ENCODE peak calls at places on chromosomes 6 and 20, in six cellular contexts. T, W, A, F, C and G are unnamed samples.

GRCh38 chr6:87430499-87430898 is 22.7 kb downstream of the CFAP206 start:
- DNase-seq in A (no peak), W (no peak), T (no peak), F (no peak), C (no peak), G (no peak)

GRCh38 chr6:108716801-108717791 is 131.1 kb upstream of the ARMC2 start:
- DNase-seq in F (no peak), A (no peak), W (no peak), T (no peak), C (no peak), G (no peak)

GRCh38 chr20:12775041-12775440 is 233.7 kb upstream of the SPTLC3 start:
- DNase-seq in W (no peak), A (no peak), C (no peak), T (no peak), F (no peak), G (no peak)

GRCh38 chr20:57941572-57942381 is 232.0 kb upstream of the PMEPA1 start:
- DNase-seq in T (no peak), C (no peak), W (no peak), A (no peak), F (no peak), G (no peak)

GRCh38 chr6:100460650-100461204 is 4.0 kb downstream of the SIM1 start:
- DNase-seq in W (no peak), F (peak; percentile 51), C (no peak), T (peak; percentile 60), A (peak; percentile 63), G (no peak)

GRCh38 chr20:17710379-17711305 is 10.9 kb downstream of the BANF2 start:
- DNase-seq in F (no peak), T (no peak), W (peak; percentile 34), A (no peak), C (no peak), G (peak; percentile 36)

GRCh38 chr6:99458319-99458718 is 33.2 kb upstream of the PNISR start:
- DNase-seq in C (peak; percentile 7), A (peak; percentile 55), T (no peak), W (peak; percentile 44), F (peak; percentile 6), G (peak; percentile 34)

GRCh38 chr6:71258078-71258866 is 30.3 kb upstream of the OGFRL1 start:
- DNase-seq in A (peak; percentile 64), W (no peak), F (no peak), C (no peak), T (no peak), G (no peak)

GRCh38 chr6:63805808-63806572 is 170.4 kb downstream of the PHF3 start:
- DNase-seq in C (peak; percentile 90), A (peak; percentile 88), F (peak; percentile 84), W (peak; percentile 95), T (no peak), G (peak; percentile 92)

GRCh38 chr6:118744261-118744941 is 93.0 kb upstream of the CEP85L start:
- DNase-seq in W (peak; percentile 33), F (no peak), C (peak; percentile 91), T (no peak), A (peak; percentile 78), G (peak; percentile 38)

GRCh38 chr20:1964061-1964460 is 29.8 kb downstream of the PDYN start:
- DNase-seq in A (no peak), C (no peak), T (no peak), F (no peak), W (no peak), G (no peak)

GRCh38 chr6:155085582-155086253 is 90.6 kb downstream of the TIAM2 start:
- DNase-seq in W (peak; percentile 58), C (peak; percentile 95), T (no peak), F (no peak), A (peak; percentile 44), G (peak; percentile 97)

GRCh38 chr20:17646901-17647301 is 35.1 kb downstream of the RRBP1 start:
- DNase-seq in A (no peak), W (no peak), T (no peak), C (no peak), F (no peak), G (no peak)

GRCh38 chr6:26097268-26097875 is 10.1 kb downstream of the HFE start:
- DNase-seq in W (peak; percentile 69), A (peak; percentile 83), F (peak; percentile 66), C (no peak), T (peak; percentile 50), G (peak; percentile 52)

GRCh38 chr20:49161428-49162152 is 26.5 kb downstream of the STAU1 start:
- DNase-seq in F (no peak), W (no peak), C (no peak), A (peak; percentile 23), T (no peak), G (no peak)

GRCh38 chr6:3422457-3422816 is 34.4 kb downstream of the SLC22A23 start:
- DNase-seq in W (no peak), T (no peak), F (no peak), A (no peak), C (no peak), G (no peak)

GRCh38 chr6:21157186-21157929 is 436.2 kb upstream of the SOX4 start:
- DNase-seq in F (no peak), A (no peak), W (no peak), C (no peak), T (no peak), G (no peak)

GRCh38 chr6:46323312-46323965 is 152.7 kb upstream of the ENPP5 start:
- DNase-seq in F (no peak), A (peak; percentile 97), T (no peak), W (peak; percentile 67), C (peak; percentile 94), G (peak; percentile 92)

GRCh38 chr6:100774681-100775080 is 106.4 kb downstream of the ASCC3 start:
- DNase-seq in T (no peak), F (peak; percentile 3), C (no peak), W (peak; percentile 66), A (peak; percentile 20), G (peak; percentile 23)

GRCh38 chr6:53179961-53180651 is 31.5 kb upstream of the GCM1 start:
- DNase-seq in C (peak; percentile 52), W (peak; percentile 33), A (no peak), F (peak; percentile 89), T (no peak), G (peak; percentile 56)

GRCh38 chr6:102333736-102334135 is 940.2 kb downstream of the GRIK2 start:
- DNase-seq in T (no peak), C (no peak), W (no peak), F (no peak), A (no peak), G (no peak)

GRCh38 chr6:121664199-121664598 is 228.8 kb downstream of the GJA1 start:
- DNase-seq in T (no peak), F (no peak), W (peak; percentile 77), C (no peak), A (no peak), G (peak; percentile 46)

GRCh38 chr6:151313060-151313459 is 73.3 kb downstream of the AKAP12 start:
- DNase-seq in T (no peak), A (no peak), C (no peak), F (peak; percentile 94), W (no peak), G (no peak)

GRCh38 chr6:132466952-132467351 is 46.0 kb downstream of the STX7 start:
- DNase-seq in W (peak; percentile 78), A (peak; percentile 83), T (no peak), C (peak; percentile 64), F (no peak), G (peak; percentile 71)

GRCh38 chr6:38346291-38347079 is 293.2 kb downstream of the BTBD9 start:
- DNase-seq in W (peak; percentile 90), T (no peak), A (peak; percentile 84), F (peak; percentile 43), C (peak; percentile 98), G (peak; percentile 65)

GRCh38 chr6:136657629-136658028 is 107.4 kb upstream of the MAP7 start:
- DNase-seq in T (no peak), A (peak; percentile 24), F (no peak), C (peak; percentile 30), W (peak; percentile 78), G (peak; percentile 56)

GRCh38 chr20:6178537-6178936 is 55.7 kb upstream of the FERMT1 start:
- DNase-seq in F (peak; percentile 67), C (peak; percentile 18), A (peak; percentile 47), T (peak; percentile 24), W (peak; percentile 51), G (peak; percentile 66)

GRCh38 chr6:130377911-130378310 is 12.1 kb downstream of the TMEM200A start:
- DNase-seq in F (no peak), A (no peak), T (no peak), W (no peak), C (no peak), G (no peak)

GRCh38 chr6:29200767-29201662 is 30.3 kb downstream of the OR2J2 start:
- DNase-seq in W (no peak), A (no peak), T (no peak), F (no peak), C (no peak), G (no peak)

GRCh38 chr6:61217714-61218113 is 1068.3 kb downstream of the KHDRBS2 start:
- DNase-seq in C (no peak), T (no peak), A (no peak), W (no peak), F (no peak), G (no peak)
- H3K9me3 ChIP-seq in C (no peaks in the 10 kb centered on the region), T (no peaks in the 10 kb centered on the region), A (no peaks in the 10 kb centered on the region), W (peaks cover 5% of the 10 kb centered on the region), F (peaks cover 5% of the 10 kb centered on the region), G (no peaks in the 10 kb centered on the region)

GRCh38 chr6:156250593-156250992 is 526.6 kb upstream of the ARID1B start:
- DNase-seq in T (no peak), W (peak; percentile 19), F (no peak), A (peak; percentile 4), C (no peak), G (no peak)
- H3K4me2 ChIP-seq in T (no peak overlapping the region), W (no peak overlapping the region), F (no peak overlapping the region), A (no peak overlapping the region), C (no peak overlapping the region), G (no peak overlapping the region)

GRCh38 chr6:117380298-117380697 is 45.4 kb downstream of the ROS1 start:
- DNase-seq in W (no peak), C (no peak), F (no peak), A (no peak), T (no peak), G (no peak)
- H3K9me3 ChIP-seq in W (no peaks in the 10 kb centered on the region), C (no peaks in the 10 kb centered on the region), F (no peaks in the 10 kb centered on the region), A (no peaks in the 10 kb centered on the region), T (no peaks in the 10 kb centered on the region), G (no peaks in the 10 kb centered on the region)

DNA sequence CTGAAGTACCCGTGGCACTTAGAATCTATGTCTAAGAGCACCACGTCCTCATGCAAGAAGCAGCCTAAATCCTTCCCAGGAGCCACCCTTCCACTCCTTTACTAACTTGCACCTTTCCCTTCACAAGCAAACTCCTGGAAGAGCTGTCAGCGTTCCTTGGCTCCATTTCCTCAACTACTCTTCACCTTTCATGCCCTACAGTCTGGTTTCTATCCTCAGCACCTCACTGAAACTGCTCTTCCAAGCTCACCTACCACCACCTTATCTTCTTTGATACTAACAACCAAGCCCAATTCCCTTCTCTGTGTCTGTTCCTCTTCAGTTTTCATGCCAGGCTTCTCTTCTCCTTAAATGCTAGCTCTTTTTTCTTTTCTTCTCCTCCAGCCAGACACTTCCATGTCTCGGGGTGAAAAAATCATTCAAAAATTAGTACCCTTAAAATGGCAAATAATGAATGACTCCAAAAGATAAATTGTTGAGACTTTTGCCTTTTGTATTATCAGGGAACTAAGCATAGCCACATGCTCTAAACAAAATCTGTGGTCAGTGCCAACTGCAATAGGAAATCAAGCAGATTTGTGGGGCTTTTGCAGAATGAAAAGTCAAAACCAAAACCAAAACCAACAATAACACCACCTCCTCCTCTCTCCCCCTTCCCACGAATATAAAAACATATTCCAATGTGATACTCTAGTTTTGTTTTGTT is 149.6 kb upstream of the KCNK16 start:
- DNase-seq in T (no peak), C (no peak), A (no peak), F (no peak), W (no peak), G (no peak)
- H3K4me2 ChIP-seq in T (no peak overlapping the region), C (no peak overlapping the region), A (no peak overlapping the region), F (no peak overlapping the region), W (no peak overlapping the region), G (no peak overlapping the region)